ENCODE peak calls at places on chromosomes 6 and 20, in seven cellular contexts. A, V, H, U, M, I and E are unnamed samples.

GRCh38 chr6:85186546-85187170 is 263.2 kb upstream of the NT5E start:
- DNase-seq in A (peak; percentile 15), V (no peak), H (no peak), U (no peak), M (no peak), I (peak; percentile 7), E (no peak)

GRCh38 chr6:28082939-28083338 is 2.6 kb downstream of the ZNF165 start:
- DNase-seq in A (no peak), V (no peak), H (no peak), U (no peak), M (no peak), I (peak; percentile 75), E (no peak)

GRCh38 chr6:139970591-139970991 is 596.1 kb upstream of the CITED2 start:
- DNase-seq in A (peak; percentile 63), V (no peak), H (no peak), U (no peak), M (no peak), I (peak; percentile 62), E (no peak)

GRCh38 chr20:34124469-34125249 is 12.6 kb upstream of the EIF2S2 start:
- DNase-seq in A (no peak), V (no peak), H (no peak), U (no peak), M (no peak), I (no peak), E (no peak)

GRCh38 chr6:55569638-55570037 is 9.4 kb downstream of the HMGCLL1 start:
- DNase-seq in A (no peak), V (no peak), H (no peak), U (no peak), M (no peak), I (no peak), E (no peak)

GRCh38 chr6:111956098-111956497 is 82.8 kb upstream of the FYN start:
- DNase-seq in A (no peak), V (no peak), H (no peak), U (no peak), M (no peak), I (no peak), E (no peak)

GRCh38 chr6:69918766-69919165 is 52.4 kb downstream of the COL19A1 start:
- DNase-seq in A (peak; percentile 6), V (no peak), H (no peak), U (peak; percentile 19), M (no peak), I (peak; percentile 4), E (no peak)

GRCh38 chr6:152124432-152125074 is 317.1 kb downstream of the ESR1 start:
- DNase-seq in A (peak; percentile 75), V (no peak), H (no peak), U (peak; percentile 66), M (peak; percentile 67), I (peak; percentile 70), E (peak; percentile 20)

GRCh38 chr6:32151131-32151884 is 431 bp downstream of the PRRT1 start:
- DNase-seq in A (no peak), V (no peak), H (no peak), U (no peak), M (no peak), I (no peak), E (no peak)

GRCh38 chr6:32501016-32501415 is 29.1 kb downstream of the HLA-DRB5 start:
- DNase-seq in A (no peak), V (no peak), H (no peak), U (no peak), M (no peak), I (no peak), E (no peak)

GRCh38 chr6:5782783-5783567 is 223.8 kb downstream of the NRN1 start:
- DNase-seq in A (peak; percentile 22), V (no peak), H (no peak), U (no peak), M (no peak), I (peak; percentile 69), E (no peak)

GRCh38 chr20:20489054-20489453 is 121.2 kb downstream of the INSM1 start:
- DNase-seq in A (peak; percentile 69), V (no peak), H (no peak), U (no peak), M (no peak), I (no peak), E (no peak)

GRCh38 chr20:46709459-46710148 is at the start of gene SLC2A10:
- DNase-seq in A (peak; percentile 61), V (peak; percentile 78), H (peak; percentile 65), U (peak; percentile 72), M (peak; percentile 69), I (peak; percentile 72), E (peak; percentile 40)

GRCh38 chr6:11854418-11855165 is 76.0 kb upstream of the ADTRP start:
- DNase-seq in A (peak; percentile 89), V (no peak), H (no peak), U (peak; percentile 82), M (no peak), I (peak; percentile 36), E (no peak)

GRCh38 chr6:142342986-142343385 is 41.2 kb downstream of the ADGRG6 start:
- DNase-seq in A (no peak), V (no peak), H (no peak), U (no peak), M (no peak), I (peak; percentile 80), E (no peak)

GRCh38 chr6:5179917-5180316 is 80.8 kb downstream of the LYRM4 start:
- DNase-seq in A (peak; percentile 32), V (no peak), H (no peak), U (peak; percentile 61), M (no peak), I (no peak), E (no peak)

GRCh38 chr20:57091748-57092111 is 174.7 kb downstream of the BMP7 start:
- DNase-seq in A (no peak), V (no peak), H (no peak), U (no peak), M (no peak), I (no peak), E (no peak)

GRCh38 chr6:41548098-41548840 is 2.1 kb downstream of the FOXP4 start:
- DNase-seq in A (no peak), V (no peak), H (no peak), U (no peak), M (no peak), I (no peak), E (no peak)

GRCh38 chr20:22389836-22390542 is 194.4 kb downstream of the FOXA2 start:
- DNase-seq in A (no peak), V (no peak), H (peak; percentile 80), U (no peak), M (peak; percentile 85), I (peak; percentile 53), E (no peak)

GRCh38 chr6:15763827-15764226 is 101.0 kb upstream of the DTNBP1 start:
- DNase-seq in A (peak; percentile 22), V (no peak), H (no peak), U (peak; percentile 82), M (no peak), I (peak; percentile 14), E (no peak)

GRCh38 chr6:5937936-5938706 is 68.6 kb downstream of the NRN1 start:
- DNase-seq in A (no peak), V (no peak), H (no peak), U (no peak), M (no peak), I (no peak), E (no peak)

GRCh38 chr20:8778387-8778786 is 290.5 kb upstream of the PLCB4 start:
- DNase-seq in A (no peak), V (no peak), H (no peak), U (no peak), M (no peak), I (no peak), E (no peak)

GRCh38 chr20:8777866-8778265 is 291.0 kb upstream of the PLCB4 start:
- DNase-seq in A (peak; percentile 49), V (no peak), H (no peak), U (no peak), M (no peak), I (no peak), E (no peak)

DNA sequence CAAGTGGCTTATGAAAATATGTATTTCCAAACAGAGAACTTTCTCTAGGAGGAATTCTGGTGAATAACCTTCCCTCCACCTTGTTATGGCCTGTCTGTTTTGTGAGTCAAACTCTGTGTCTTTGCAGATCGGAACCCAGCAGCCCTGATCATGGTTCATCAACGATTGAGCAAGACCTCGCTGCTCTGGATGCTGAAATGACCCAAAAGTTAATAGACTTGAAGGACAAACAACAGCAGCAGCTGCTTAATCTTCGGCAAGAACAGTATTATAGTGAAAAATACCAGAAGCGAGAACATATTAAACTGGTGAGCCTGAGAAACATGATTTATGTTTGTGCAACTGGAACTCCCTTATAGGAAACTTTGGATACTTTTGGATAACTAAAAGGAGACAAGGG is 294.5 kb upstream of the PLCB4 start:
- DNase-seq in A (no peak), V (no peak), H (no peak), U (no peak), M (no peak), I (no peak), E (no peak)
- H3K18ac ChIP-seq in A (no peak overlapping the region), V (no peak overlapping the region), H (no peak overlapping the region), U (no peak overlapping the region), M (no peak overlapping the region), I (no peak overlapping the region), E (no peak overlapping the region)

GRCh38 chr6:72911463-72912153 is 289.7 kb downstream of the KCNQ5 start:
- DNase-seq in A (peak; percentile 50), V (no peak), H (no peak), U (no peak), M (no peak), I (no peak), E (no peak)

GRCh38 chr6:72905705-72906478 is 284.0 kb downstream of the KCNQ5 start:
- DNase-seq in A (no peak), V (no peak), H (no peak), U (no peak), M (peak; percentile 8), I (no peak), E (no peak)
- H3K4ac ChIP-seq in A (no peak overlapping the region), V (no peak overlapping the region), H (no peak overlapping the region), U (no peak overlapping the region), M (no peak overlapping the region), I (no peak overlapping the region), E (no peak overlapping the region)

GRCh38 chr6:77633471-77633870 is 19.4 kb upstream of the MEI4 start:
- DNase-seq in A (no peak), V (no peak), H (no peak), U (no peak), M (no peak), I (no peak), E (no peak)
- H3K18ac ChIP-seq in A (no peak overlapping the region), V (no peak overlapping the region), H (no peak overlapping the region), U (no peak overlapping the region), M (no peak overlapping the region), I (no peak overlapping the region), E (no peak overlapping the region)

GRCh38 chr6:169795196-169795595 is 43.8 kb downstream of the ERMARD start:
- DNase-seq in A (no peak), V (no peak), H (no peak), U (no peak), M (peak; percentile 7), I (no peak), E (no peak)
- H3K4ac ChIP-seq in A (no peak overlapping the region), V (no peak overlapping the region), H (no peak overlapping the region), U (no peak overlapping the region), M (no peak overlapping the region), I (no peak overlapping the region), E (no peak overlapping the region)

GRCh38 chr20:61015602-61016001 is 236.5 kb upstream of the CDH4 start:
- DNase-seq in A (no peak), V (no peak), H (no peak), U (no peak), M (no peak), I (no peak), E (no peak)
- H3K18ac ChIP-seq in A (no peak overlapping the region), V (no peak overlapping the region), H (no peak overlapping the region), U (no peak overlapping the region), M (no peak overlapping the region), I (no peak overlapping the region), E (no peak overlapping the region)

GRCh38 chr20:51955756-51956155 is 153.4 kb upstream of the SALL4 start:
- DNase-seq in A (peak; percentile 65), V (no peak), H (no peak), U (peak; percentile 53), M (no peak), I (peak; percentile 79), E (no peak)
- H3K4ac ChIP-seq in A (no peak overlapping the region), V (no peak overlapping the region), H (no peak overlapping the region), U (no peak overlapping the region), M (no peak overlapping the region), I (no peak overlapping the region), E (no peak overlapping the region)